ENCODE peak calls at places on chromosomes 5 and 9, in seven cellular contexts. One of them, this sample, is unnamed.

GRCh38 chr9:113593682-113594281 is 130.3 kb downstream of the RGS3 start:
- DNase-seq in heart right ventricle: peak
- DNase-seq in tibial artery: peak
- DNase-seq in fibroblast of mammary gland: peak
- DNase-seq in suprapubic skin: peak
- DNase-seq in IMR-90: peak
- DNase-seq in body of pancreas: peak
- DNase-seq in this sample: no peak

GRCh38 chr5:37685816-37686215 is 154.0 kb downstream of the GDNF start:
- DNase-seq in tibial artery: no peak
- DNase-seq in suprapubic skin: no peak
- DNase-seq in IMR-90: no peak
- DNase-seq in body of pancreas: no peak
- DNase-seq in heart right ventricle: no peak
- DNase-seq in fibroblast of mammary gland: no peak
- DNase-seq in this sample: no peak

GRCh38 chr5:9192286-9192685 is 353.6 kb downstream of the SEMA5A start:
- DNase-seq in IMR-90: no peak
- DNase-seq in suprapubic skin: no peak
- DNase-seq in tibial artery: no peak
- DNase-seq in heart right ventricle: no peak
- DNase-seq in fibroblast of mammary gland: no peak
- DNase-seq in body of pancreas: no peak
- DNase-seq in this sample: no peak

GRCh38 chr9:137115394-137116026 is 977 bp upstream of the DPP7 start:
- DNase-seq in IMR-90: no peak
- DNase-seq in body of pancreas: no peak
- DNase-seq in suprapubic skin: no peak
- DNase-seq in fibroblast of mammary gland: no peak
- DNase-seq in heart right ventricle: no peak
- DNase-seq in tibial artery: no peak
- DNase-seq in this sample: no peak

GRCh38 chr9:124291801-124292396 is 34.1 kb downstream of the NEK6 start:
- DNase-seq in IMR-90: no peak
- DNase-seq in body of pancreas: peak
- DNase-seq in suprapubic skin: no peak
- DNase-seq in fibroblast of mammary gland: no peak
- DNase-seq in heart right ventricle: peak
- DNase-seq in tibial artery: peak
- DNase-seq in this sample: no peak

GRCh38 chr5:1962619-1963355 is 80.1 kb upstream of the IRX4 start:
- DNase-seq in heart right ventricle: no peak
- DNase-seq in fibroblast of mammary gland: no peak
- DNase-seq in tibial artery: no peak
- DNase-seq in IMR-90: no peak
- DNase-seq in suprapubic skin: no peak
- DNase-seq in body of pancreas: no peak
- DNase-seq in this sample: no peak

GRCh38 chr5:151070449-151070848 is 10.4 kb downstream of the TNIP1 start:
- DNase-seq in fibroblast of mammary gland: no peak
- DNase-seq in suprapubic skin: no peak
- DNase-seq in body of pancreas: no peak
- DNase-seq in heart right ventricle: no peak
- DNase-seq in IMR-90: peak
- DNase-seq in tibial artery: no peak
- DNase-seq in this sample: no peak

GRCh38 chr5:134245101-134245604 is 19.3 kb upstream of the PPP2CA start:
- DNase-seq in IMR-90: peak
- DNase-seq in heart right ventricle: no peak
- DNase-seq in body of pancreas: no peak
- DNase-seq in suprapubic skin: no peak
- DNase-seq in fibroblast of mammary gland: peak
- DNase-seq in tibial artery: no peak
- DNase-seq in this sample: no peak

GRCh38 chr5:138032028-138032571 is 779 bp downstream of the FAM13B start:
- DNase-seq in suprapubic skin: no peak
- DNase-seq in IMR-90: peak
- DNase-seq in fibroblast of mammary gland: peak
- DNase-seq in body of pancreas: peak
- DNase-seq in tibial artery: peak
- DNase-seq in heart right ventricle: peak
- DNase-seq in this sample: peak

GRCh38 chr5:51376504-51376903 is 6.7 kb upstream of the ISL1 start:
- DNase-seq in suprapubic skin: no peak
- DNase-seq in body of pancreas: no peak
- DNase-seq in fibroblast of mammary gland: no peak
- DNase-seq in heart right ventricle: no peak
- DNase-seq in tibial artery: no peak
- DNase-seq in IMR-90: no peak
- DNase-seq in this sample: no peak

GRCh38 chr5:42951847-42952411 is 88.2 kb downstream of the ANXA2R start:
- DNase-seq in IMR-90: peak
- DNase-seq in suprapubic skin: no peak
- DNase-seq in tibial artery: no peak
- DNase-seq in fibroblast of mammary gland: peak
- DNase-seq in heart right ventricle: peak
- DNase-seq in body of pancreas: no peak
- DNase-seq in this sample: no peak

GRCh38 chr5:131481569-131481968 is 153.5 kb downstream of the RAPGEF6 start:
- DNase-seq in tibial artery: no peak
- DNase-seq in body of pancreas: no peak
- DNase-seq in IMR-90: peak
- DNase-seq in suprapubic skin: no peak
- DNase-seq in heart right ventricle: no peak
- DNase-seq in fibroblast of mammary gland: no peak
- DNase-seq in this sample: no peak

GRCh38 chr9:131422241-131422792 is 28.4 kb downstream of the PRRC2B start:
- DNase-seq in heart right ventricle: no peak
- DNase-seq in body of pancreas: peak
- DNase-seq in IMR-90: peak
- DNase-seq in fibroblast of mammary gland: no peak
- DNase-seq in tibial artery: no peak
- DNase-seq in suprapubic skin: no peak
- DNase-seq in this sample: no peak

GRCh38 chr9:127035423-127035822 is 87.0 kb downstream of the ANGPTL2 start:
- DNase-seq in fibroblast of mammary gland: peak
- DNase-seq in tibial artery: peak
- DNase-seq in heart right ventricle: peak
- DNase-seq in body of pancreas: peak
- DNase-seq in suprapubic skin: no peak
- DNase-seq in IMR-90: peak
- DNase-seq in this sample: no peak

GRCh38 chr9:90523953-90524352 is 118.7 kb downstream of the DIRAS2 start:
- DNase-seq in body of pancreas: no peak
- DNase-seq in heart right ventricle: no peak
- DNase-seq in IMR-90: no peak
- DNase-seq in fibroblast of mammary gland: no peak
- DNase-seq in tibial artery: no peak
- DNase-seq in suprapubic skin: no peak
- DNase-seq in this sample: no peak

GRCh38 chr5:38433160-38433861 is 123.1 kb downstream of the LIFR start:
- DNase-seq in fibroblast of mammary gland: peak
- DNase-seq in body of pancreas: peak
- DNase-seq in tibial artery: no peak
- DNase-seq in IMR-90: peak
- DNase-seq in suprapubic skin: no peak
- DNase-seq in heart right ventricle: peak
- DNase-seq in this sample: no peak

GRCh38 chr9:31597977-31598376 is 786.5 kb upstream of the ACO1 start:
- DNase-seq in suprapubic skin: no peak
- DNase-seq in IMR-90: no peak
- DNase-seq in tibial artery: no peak
- DNase-seq in body of pancreas: no peak
- DNase-seq in heart right ventricle: no peak
- DNase-seq in fibroblast of mammary gland: peak
- DNase-seq in this sample: no peak

GRCh38 chr5:121968910-121969607 is 7.3 kb downstream of the SRFBP1 start:
- DNase-seq in heart right ventricle: no peak
- DNase-seq in suprapubic skin: no peak
- DNase-seq in body of pancreas: peak
- DNase-seq in IMR-90: peak
- DNase-seq in fibroblast of mammary gland: peak
- DNase-seq in tibial artery: no peak
- DNase-seq in this sample: no peak

GRCh38 chr5:131795879-131796792 is 681 bp downstream of the FNIP1 start:
- DNase-seq in tibial artery: peak
- DNase-seq in fibroblast of mammary gland: peak
- DNase-seq in suprapubic skin: peak
- DNase-seq in IMR-90: peak
- DNase-seq in body of pancreas: peak
- DNase-seq in heart right ventricle: peak
- DNase-seq in this sample: no peak

GRCh38 chr9:91530829-91531228 is 107.2 kb upstream of the NFIL3 start:
- DNase-seq in fibroblast of mammary gland: no peak
- DNase-seq in IMR-90: peak
- DNase-seq in suprapubic skin: no peak
- DNase-seq in tibial artery: no peak
- DNase-seq in heart right ventricle: no peak
- DNase-seq in body of pancreas: no peak
- DNase-seq in this sample: no peak

GRCh38 chr5:152007556-152007955 is 82.9 kb upstream of the GLRA1 start:
- DNase-seq in tibial artery: no peak
- DNase-seq in IMR-90: no peak
- DNase-seq in body of pancreas: no peak
- DNase-seq in heart right ventricle: no peak
- DNase-seq in suprapubic skin: no peak
- DNase-seq in fibroblast of mammary gland: no peak
- DNase-seq in this sample: no peak

GRCh38 chr9:104107799-104108198 is 13.7 kb downstream of the SMC2 start:
- DNase-seq in body of pancreas: no peak
- DNase-seq in heart right ventricle: no peak
- DNase-seq in fibroblast of mammary gland: no peak
- DNase-seq in IMR-90: no peak
- DNase-seq in tibial artery: no peak
- DNase-seq in suprapubic skin: no peak
- DNase-seq in this sample: no peak

GRCh38 chr9:110329676-110330235 is 7.9 kb downstream of the TXNDC8 start:
- DNase-seq in suprapubic skin: no peak
- DNase-seq in IMR-90: no peak
- DNase-seq in fibroblast of mammary gland: no peak
- DNase-seq in heart right ventricle: no peak
- DNase-seq in body of pancreas: peak
- DNase-seq in tibial artery: no peak
- DNase-seq in this sample: no peak

DNA sequence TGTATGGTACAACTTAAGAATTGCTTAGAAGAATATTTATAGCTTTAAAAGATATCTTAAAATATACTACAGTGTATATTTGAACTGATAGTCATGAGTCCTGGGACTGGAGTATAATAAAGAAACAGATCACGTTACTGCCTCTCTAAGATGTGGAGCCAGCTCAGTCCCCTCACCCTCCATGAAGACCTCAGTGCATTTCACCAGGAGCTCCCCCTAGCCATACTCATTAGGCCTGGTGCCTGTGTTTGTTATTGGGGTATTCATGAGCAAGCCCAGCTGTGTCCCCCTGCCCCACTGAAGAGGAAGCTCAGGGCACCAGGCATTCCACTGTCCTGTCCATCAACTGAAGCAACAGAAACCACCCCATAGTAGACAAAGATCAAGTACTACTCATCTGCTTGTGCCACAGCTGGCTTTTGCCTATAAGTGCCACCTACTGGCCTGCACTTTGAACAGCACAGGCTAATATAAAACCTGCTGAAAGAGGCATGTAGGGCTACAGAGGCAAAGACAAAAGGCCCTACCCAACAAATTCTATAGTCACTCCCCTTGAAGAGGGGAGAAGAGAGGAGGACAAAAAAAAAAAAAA is 850.2 kb upstream of the NUDT12 start:
- DNase-seq in IMR-90: peak
- DNase-seq in tibial artery: no peak
- DNase-seq in fibroblast of mammary gland: peak
- DNase-seq in suprapubic skin: no peak
- DNase-seq in heart right ventricle: no peak
- DNase-seq in body of pancreas: no peak
- DNase-seq in this sample: no peak
- TF ChIP-seq CTCF in IMR-90: peak
- TF ChIP-seq CTCF in tibial artery: no peak
- TF ChIP-seq CTCF in fibroblast of mammary gland: peak
- TF ChIP-seq CTCF in suprapubic skin: no peak
- TF ChIP-seq CTCF in heart right ventricle: peak
- TF ChIP-seq CTCF in body of pancreas: no peak
- TF ChIP-seq CTCF in this sample: peak

DNA sequence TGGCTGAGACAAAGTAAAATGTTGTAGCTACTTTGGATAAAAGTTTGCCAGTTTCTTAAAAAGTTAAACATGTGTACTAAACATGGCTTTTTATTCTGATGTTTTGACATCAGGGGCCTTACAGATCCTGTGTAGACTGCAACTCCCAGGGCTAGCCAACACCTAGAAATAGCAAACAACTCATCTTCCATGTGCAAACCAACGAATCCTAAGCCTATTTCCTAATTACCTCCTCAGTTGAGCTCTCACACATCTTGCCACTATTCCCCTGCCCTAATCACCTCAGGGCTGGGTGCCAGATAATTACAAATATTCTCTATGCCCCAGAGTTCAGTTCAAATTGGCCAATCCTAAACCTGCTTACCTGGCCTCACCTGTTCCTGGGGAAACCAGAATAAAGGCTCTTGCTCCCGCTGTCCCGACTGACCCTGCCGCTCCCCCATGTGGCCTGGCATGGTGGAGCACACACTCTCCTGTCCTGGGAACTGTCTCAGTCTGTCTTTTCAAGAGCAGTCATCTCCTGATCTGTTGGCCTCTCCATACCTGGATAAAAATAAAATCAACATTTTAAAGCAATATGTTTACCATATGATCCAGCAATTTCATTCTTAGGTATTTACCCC is 37.1 kb upstream of the FAM169A start:
- DNase-seq in IMR-90: no peak
- DNase-seq in suprapubic skin: no peak
- DNase-seq in body of pancreas: peak
- DNase-seq in heart right ventricle: no peak
- DNase-seq in tibial artery: no peak
- DNase-seq in fibroblast of mammary gland: peak
- DNase-seq in this sample: no peak
- H3K4me3 ChIP-seq in IMR-90: no peak
- H3K4me3 ChIP-seq in suprapubic skin: no peak
- H3K4me3 ChIP-seq in body of pancreas: no peak
- H3K4me3 ChIP-seq in heart right ventricle: no peak
- H3K4me3 ChIP-seq in tibial artery: no peak
- H3K4me3 ChIP-seq in fibroblast of mammary gland: no peak
- H3K4me3 ChIP-seq in this sample: no peak

GRCh38 chr9:15135167-15135792 is 171.7 kb downstream of the TTC39B start:
- DNase-seq in suprapubic skin: no peak
- DNase-seq in heart right ventricle: peak
- DNase-seq in fibroblast of mammary gland: peak
- DNase-seq in tibial artery: no peak
- DNase-seq in IMR-90: peak
- DNase-seq in body of pancreas: peak
- DNase-seq in this sample: peak
- TF ChIP-seq CTCF in suprapubic skin: peak
- TF ChIP-seq CTCF in heart right ventricle: peak
- TF ChIP-seq CTCF in fibroblast of mammary gland: peak
- TF ChIP-seq CTCF in tibial artery: peak
- TF ChIP-seq CTCF in IMR-90: peak
- TF ChIP-seq CTCF in body of pancreas: peak
- TF ChIP-seq CTCF in this sample: peak

DNA sequence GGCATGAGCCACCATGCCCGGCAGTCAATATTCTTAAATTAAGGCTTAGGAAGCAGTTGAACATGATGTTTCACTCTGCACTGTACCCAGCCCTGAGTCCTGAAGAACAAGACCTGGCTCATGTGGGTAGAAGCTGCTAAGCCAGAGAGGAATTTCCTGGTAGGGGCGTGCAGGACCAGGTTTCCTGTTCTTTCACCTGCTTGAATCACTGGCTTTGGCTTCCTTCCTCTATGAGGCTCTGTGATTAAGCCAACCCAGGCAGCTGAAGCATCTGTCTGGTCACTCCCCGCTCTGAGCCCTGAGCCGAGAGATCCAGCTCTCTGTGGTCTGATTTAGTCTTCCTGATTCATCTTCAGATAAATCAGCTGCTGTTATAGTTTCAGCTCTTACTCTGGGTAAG is 29.1 kb downstream of the CFAP77 start:
- DNase-seq in heart right ventricle: no peak
- DNase-seq in tibial artery: no peak
- DNase-seq in fibroblast of mammary gland: no peak
- DNase-seq in IMR-90: no peak
- DNase-seq in body of pancreas: no peak
- DNase-seq in suprapubic skin: no peak
- DNase-seq in this sample: no peak
- H3K4me3 ChIP-seq in heart right ventricle: no peak
- H3K4me3 ChIP-seq in tibial artery: no peak
- H3K4me3 ChIP-seq in fibroblast of mammary gland: no peak
- H3K4me3 ChIP-seq in IMR-90: no peak
- H3K4me3 ChIP-seq in body of pancreas: no peak
- H3K4me3 ChIP-seq in suprapubic skin: no peak
- H3K4me3 ChIP-seq in this sample: no peak